ENCODE peak calls at places on chromosome 12, in nine cellular contexts. F is 8988T; T is cardiac septum; Y is naive thymus-derived CD4-positive, alpha-beta T cell; W is HTR-8/SVneo; U is cardiac muscle cell; H is T follicular helper cell; Q is right cardiac atrium; M is effector memory CD8-positive, alpha-beta T cell. C is an unnamed sample.

GRCh38 chr12:55728185-55728931 is 451 bp downstream of the CD63 start:
- DNase-seq in F (no peak), T (peak; percentile 90), Y (no peak), W (no peak), U (peak; percentile 84), H (no peak), Q (peak; percentile 83), M (no peak), C (peak; percentile 77)

GRCh38 chr12:110582286-110583136 is 607 bp downstream of the PPTC7 start:
- DNase-seq in F (peak; percentile 27), T (peak; percentile 92), Y (peak; percentile 59), W (no peak), U (peak; percentile 43), H (peak; percentile 72), Q (peak; percentile 68), M (peak; percentile 74), C (peak; percentile 75)

GRCh38 chr12:52878507-52879393 is 26.1 kb downstream of the KRT8 start:
- DNase-seq in F (no peak), T (no peak), Y (no peak), W (no peak), U (no peak), H (no peak), Q (no peak), M (no peak), C (no peak)

GRCh38 chr12:76242813-76243540 is 105.2 kb downstream of the BBS10 start:
- DNase-seq in F (no peak), T (no peak), Y (no peak), W (no peak), U (no peak), H (no peak), Q (no peak), M (no peak), C (no peak)

GRCh38 chr12:101257357-101257756 is 22.5 kb upstream of the UTP20 start:
- DNase-seq in F (no peak), T (no peak), Y (no peak), W (no peak), U (no peak), H (no peak), Q (no peak), M (no peak), C (no peak)

GRCh38 chr12:56029666-56030293 is 8.9 kb downstream of the IKZF4 start:
- DNase-seq in F (no peak), T (no peak), Y (peak; percentile 50), W (peak; percentile 52), U (peak; percentile 83), H (no peak), Q (no peak), M (peak; percentile 23), C (peak; percentile 68)

GRCh38 chr12:124240493-124240892 is 54.4 kb upstream of the RFLNA start:
- DNase-seq in F (peak; percentile 46), T (no peak), Y (no peak), W (peak; percentile 24), U (peak; percentile 34), H (no peak), Q (no peak), M (no peak), C (no peak)

GRCh38 chr12:53677612-53678133 is 1.8 kb upstream of the ATP5MC2 start:
- DNase-seq in F (no peak), T (no peak), Y (no peak), W (no peak), U (peak; percentile 28), H (no peak), Q (no peak), M (no peak), C (peak; percentile 25)

C was measured in adrenal gland.